ENCODE peak calls at places on chromosomes 11 and 22, in four cellular contexts. I is T-helper 1 cell; W is stimulated activated CD4-positive, alpha-beta T cell treated with anti-CD3 and anti-CD28 coated beads, Interleukin-1b, Interleukin-23, amount 100 ng/mL, for 1 hour; S is LHCN-M2. M is an unnamed sample.

GRCh38 chr11:65709661-65710060 is 2.4 kb upstream of the KAT5 start:
- DNase-seq in S (no peak), W (no peak), I (no peak), M (no peak)

GRCh38 chr11:2377511-2378443 is 667 bp downstream of the CD81 start:
- DNase-seq in I (peak), W (peak), S (no peak), M (no peak)

GRCh38 chr11:113629562-113629961 is 76.5 kb downstream of the TMPRSS5 start:
- DNase-seq in S (no peak), I (no peak), W (no peak), M (no peak)

GRCh38 chr22:29798801-29799200 is 31.6 kb downstream of the UQCR10 start:
- DNase-seq in W (no peak), I (no peak), S (no peak), M (no peak)

GRCh38 chr22:42881982-42882656 is 25.0 kb upstream of the ARFGAP3 start:
- DNase-seq in I (no peak), S (peak), W (no peak), M (no peak)

GRCh38 chr11:74453373-74453975 is 13.9 kb downstream of the KCNE3 start:
- DNase-seq in I (peak), S (peak), W (peak), M (peak)

GRCh38 chr11:1939006-1939626 is 8.0 kb upstream of the MRPL23 start:
- DNase-seq in W (no peak), I (no peak), S (no peak), M (peak)

GRCh38 chr11:13837286-13837685 is 125.2 kb upstream of the SPON1 start:
- DNase-seq in I (no peak), W (no peak), S (no peak), M (no peak)

GRCh38 chr11:45247433-45247832 is 38.7 kb downstream of the SYT13 start:
- DNase-seq in W (no peak), I (no peak), S (no peak), M (no peak)

M was measured in ascending aorta.